ENCODE peak calls at places on chromosomes 6 and 20, in four cellular contexts. Y is HepG2, S is GM12878, P is K562. Z is an unnamed sample.

GRCh38 chr6:85662251-85662650 is 19.6 kb upstream of the SYNCRIP start:
- DNase-seq in Y (no peak), S (no peak), P (no peak), Z (no peak)

GRCh38 chr6:89281779-89282246 is 33.3 kb downstream of the GABRR2 start:
- DNase-seq in Y (peak), S (no peak), P (peak), Z (peak)

GRCh38 chr20:51022227-51022802 is 592 bp downstream of the KCNG1 start:
- DNase-seq in Y (no peak), S (no peak), P (no peak), Z (no peak)

GRCh38 chr20:52150440-52151258 is 40.9 kb downstream of the ZFP64 start:
- DNase-seq in Y (peak), S (peak), P (peak), Z (no peak)

GRCh38 chr6:5677219-5678000 is 329.3 kb downstream of the NRN1 start:
- DNase-seq in Y (no peak), S (no peak), P (no peak), Z (no peak)

GRCh38 chr20:22568872-22569344 is 15.5 kb downstream of the FOXA2 start:
- DNase-seq in Y (no peak), S (no peak), P (no peak), Z (no peak)

GRCh38 chr20:35773154-35773751 is 1.4 kb downstream of the PHF20 start:
- DNase-seq in Y (no peak), S (peak), P (peak), Z (no peak)

GRCh38 chr6:73903155-73903554 is 207.2 kb downstream of the CD109 start:
- DNase-seq in Y (no peak), S (no peak), P (no peak), Z (no peak)

GRCh38 chr6:142146828-142147662 is at the start of the genes NMBR and VTA1:
- DNase-seq in Y (peak), S (peak), P (peak), Z (peak)

GRCh38 chr20:39777610-39778009 is 815.5 kb downstream of the DHX35 start:
- DNase-seq in Y (no peak), S (no peak), P (no peak), Z (no peak)

GRCh38 chr6:36443951-36444428 is 1.2 kb downstream of the KCTD20 start:
- DNase-seq in Y (peak), S (no peak), P (peak), Z (peak)

GRCh38 chr6:37007340-37008043 is 2.0 kb downstream of the FGD2 start:
- DNase-seq in Y (no peak), S (no peak), P (no peak), Z (no peak)

GRCh38 chr6:165662041-165662491 is 975 bp downstream of the PDE10A start:
- DNase-seq in Y (no peak), S (no peak), P (no peak), Z (peak)

DNA sequence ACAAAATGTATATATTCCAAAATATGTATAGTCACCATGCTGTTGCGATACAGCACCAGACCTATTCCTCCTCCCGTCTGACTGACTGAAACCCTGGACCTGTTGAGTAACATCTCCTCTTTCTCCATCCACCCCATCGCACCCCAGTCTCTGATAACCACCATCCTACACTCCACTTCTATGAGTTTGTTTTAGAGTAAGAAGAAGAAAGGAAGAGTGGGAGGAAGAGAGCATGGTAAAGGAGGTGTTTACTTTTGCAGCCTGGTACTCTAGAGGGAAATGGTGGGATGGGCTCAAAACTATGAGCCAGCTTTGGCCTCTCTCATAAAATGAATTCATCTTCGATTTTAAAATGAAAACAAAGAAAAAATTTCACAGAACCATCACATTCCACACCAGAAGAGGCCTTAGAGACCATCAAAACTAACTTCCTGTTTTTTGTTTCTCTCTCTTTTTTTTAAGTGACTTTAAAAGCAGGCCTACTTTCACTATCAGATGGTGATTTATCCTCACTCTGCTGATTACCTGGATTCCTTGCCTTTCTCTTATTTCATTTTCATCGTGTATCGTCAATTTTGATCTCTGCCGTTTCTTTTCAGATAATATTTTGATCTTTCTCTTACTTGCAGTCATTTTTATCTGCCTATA is 16.8 kb upstream of the FUCA2 start:
- DNase-seq in Y (no peak), S (no peak), P (no peak), Z (no peak)
- TF ChIP-seq NR2C2 in Y (no peak), S (no peak), P (no peak), Z (no peak)

GRCh38 chr6:19329078-19329477 is 508.1 kb upstream of the ID4 start:
- DNase-seq in Y (no peak), S (no peak), P (no peak), Z (no peak)

GRCh38 chr6:19322691-19323470 is 514.3 kb upstream of the ID4 start:
- DNase-seq in Y (no peak), S (no peak), P (no peak), Z (no peak)

GRCh38 chr6:19325335-19325789 is 511.8 kb upstream of the ID4 start:
- DNase-seq in Y (no peak), S (no peak), P (no peak), Z (no peak)

GRCh38 chr6:19327684-19328083 is 509.5 kb upstream of the ID4 start:
- DNase-seq in Y (no peak), S (no peak), P (no peak), Z (no peak)

GRCh38 chr6:19327246-19327645 is 509.9 kb upstream of the ID4 start:
- DNase-seq in Y (no peak), S (no peak), P (no peak), Z (no peak)
- TF ChIP-seq NR2C2 in Y (no peak), S (no peak), P (no peak), Z (no peak)

GRCh38 chr6:34679552-34680255 is 16.9 kb downstream of the ILRUN start:
- DNase-seq in Y (no peak), S (no peak), P (no peak), Z (no peak)
- TF ChIP-seq NR2C2 in Y (no peak), S (no peak), P (peak), Z (no peak)

GRCh38 chr6:107653861-107654394 is 164.0 kb downstream of the SOBP start:
- DNase-seq in Y (no peak), S (no peak), P (no peak), Z (no peak)

GRCh38 chr6:107654736-107655135 is 164.8 kb downstream of the SOBP start:
- DNase-seq in Y (no peak), S (no peak), P (no peak), Z (no peak)

GRCh38 chr6:107655245-107655644 is 165.3 kb downstream of the SOBP start:
- DNase-seq in Y (no peak), S (no peak), P (no peak), Z (peak)

GRCh38 chr6:107653183-107653580 is 163.3 kb downstream of the SOBP start:
- DNase-seq in Y (no peak), S (no peak), P (peak), Z (no peak)

DNA sequence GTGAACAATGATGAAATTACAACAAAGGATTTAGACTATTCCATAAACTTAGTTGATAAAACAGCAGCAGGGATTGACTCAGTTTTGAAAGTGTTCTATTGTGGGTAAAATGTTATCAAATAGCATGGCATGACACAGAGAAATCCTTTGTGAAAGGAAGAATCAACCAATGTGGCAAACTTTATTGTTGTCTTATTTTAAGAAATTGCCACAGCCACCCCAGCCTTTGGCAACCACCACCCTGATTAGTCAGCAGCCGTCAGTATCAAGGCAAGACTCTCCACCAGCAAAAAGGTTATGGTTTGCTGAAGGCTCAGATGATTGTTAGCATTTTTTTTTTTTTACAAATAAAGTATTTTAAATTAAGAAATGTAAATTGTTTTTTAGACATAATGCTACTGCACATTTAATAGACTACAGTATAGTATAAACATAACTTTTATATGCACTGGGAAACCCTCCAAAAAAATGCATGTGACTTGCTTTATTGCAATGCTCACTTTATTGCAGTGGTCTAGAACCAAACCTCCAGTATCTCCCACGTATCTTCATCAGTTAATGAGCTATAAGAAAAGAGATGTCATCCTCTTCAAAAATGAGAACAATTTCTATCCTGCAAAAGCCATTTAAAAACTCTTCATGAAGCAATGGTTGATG is 162.7 kb downstream of the SOBP start:
- DNase-seq in Y (no peak), S (no peak), P (no peak), Z (no peak)
- TF ChIP-seq NR2C2 in Y (no peak), S (no peak), P (no peak), Z (no peak)

GRCh38 chr6:153538491-153538890 is 407.4 kb upstream of the RGS17 start:
- DNase-seq in Y (no peak), S (no peak), P (no peak), Z (no peak)

DNA sequence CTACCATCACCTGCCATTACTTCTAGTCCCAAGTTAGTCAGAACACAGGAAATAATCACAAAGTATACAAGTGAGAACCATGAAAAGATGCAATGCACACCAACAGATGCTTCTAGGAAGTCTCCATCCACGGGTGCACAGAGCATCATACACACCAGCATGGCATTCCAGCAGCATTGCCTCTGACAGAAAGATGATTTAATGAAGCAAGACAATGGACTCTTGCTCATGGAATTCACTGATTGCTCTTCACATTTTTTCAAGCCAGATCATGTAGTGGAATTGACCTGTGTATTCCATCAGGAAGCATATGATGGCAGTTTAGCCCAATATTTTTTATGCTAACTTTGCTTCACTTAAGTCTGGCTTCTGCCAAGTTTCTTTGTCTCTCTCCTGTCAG is 406.3 kb upstream of the RGS17 start:
- DNase-seq in Y (no peak), S (no peak), P (no peak), Z (no peak)
- TF ChIP-seq NR2C2 in Y (no peak), S (no peak), P (no peak), Z (no peak)

GRCh38 chr20:17868700-17869231 is 99.8 kb downstream of the SNX5 start:
- DNase-seq in Y (no peak), S (no peak), P (no peak), Z (no peak)
- TF ChIP-seq NR2C2 in Y (no peak), S (no peak), P (no peak), Z (no peak)

DNA sequence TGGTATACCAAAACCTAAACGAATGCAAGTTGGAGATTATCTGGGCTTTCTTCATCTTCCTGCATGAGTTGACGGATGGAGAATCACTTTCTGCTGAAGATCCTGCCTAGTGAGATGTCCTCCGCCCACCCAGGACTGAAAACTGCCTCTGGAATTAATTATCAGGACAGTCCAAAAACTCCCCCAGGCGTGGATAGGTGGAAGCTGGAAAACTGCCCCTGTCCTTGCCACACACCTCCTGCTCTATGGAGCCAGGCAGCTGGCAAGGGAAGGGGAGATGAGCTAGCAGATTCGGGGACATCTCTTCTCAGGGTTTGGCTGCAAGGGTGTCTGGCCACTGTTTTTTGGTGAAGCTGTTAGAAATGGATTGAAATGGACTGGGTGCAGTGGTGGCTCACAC is 89.3 kb upstream of the ZNFX1 start:
- DNase-seq in Y (no peak), S (no peak), P (no peak), Z (no peak)
- TF ChIP-seq NR2C2 in Y (no peak), S (no peak), P (no peak), Z (no peak)

GRCh38 chr6:20877008-20877937 is 343.0 kb downstream of the CDKAL1 start:
- DNase-seq in Y (peak), S (peak), P (peak), Z (no peak)
- TF ChIP-seq NR2C2 in Y (peak), S (no peak), P (peak), Z (no peak)

DNA sequence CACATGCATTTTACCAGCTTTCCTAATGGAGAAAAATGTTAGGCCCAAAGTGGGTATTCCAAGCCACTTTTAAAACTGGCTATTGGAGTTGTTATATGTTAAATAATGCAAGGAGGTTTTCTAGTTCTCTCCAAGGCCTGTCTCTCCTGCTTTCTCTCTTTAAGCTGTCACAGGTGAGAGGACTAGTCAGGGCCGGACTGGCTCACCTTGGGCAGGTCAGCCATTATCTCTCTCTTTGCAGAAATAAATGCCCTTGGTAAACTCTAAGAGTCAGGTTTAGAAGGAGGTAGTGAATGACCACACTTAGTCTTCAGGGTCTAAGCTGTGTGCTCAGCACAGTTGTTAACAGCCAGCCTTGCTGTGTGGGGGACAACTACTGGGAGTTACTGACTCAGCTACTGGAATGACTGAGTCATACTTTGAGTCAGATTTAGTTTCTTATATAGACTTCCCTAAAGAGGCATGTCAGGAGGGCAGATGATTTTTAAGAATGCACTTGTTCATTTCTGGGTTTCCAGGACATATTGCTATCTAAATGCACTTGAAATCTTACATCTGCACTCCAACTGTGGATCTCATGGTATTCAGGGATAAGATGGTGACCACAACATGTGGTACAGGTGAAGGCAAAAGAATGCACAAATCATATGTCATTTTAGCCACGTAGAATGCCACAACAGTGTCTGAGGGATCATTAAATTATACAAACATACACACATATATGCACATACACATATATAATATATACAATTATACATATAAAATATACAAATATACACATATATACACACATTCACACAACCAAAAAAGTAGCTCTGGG is 719.4 kb downstream of the EPM2A start:
- DNase-seq in Y (no peak), S (peak), P (no peak), Z (no peak)
- TF ChIP-seq NR2C2 in Y (no peak), S (no peak), P (no peak), Z (no peak)

GRCh38 chr6:30882764-30883475 is 1.4 kb upstream of the DDR1 start:
- DNase-seq in Y (no peak), S (peak), P (peak), Z (peak)

GRCh38 chr6:30880563-30881252 is 3.6 kb upstream of the DDR1 start:
- DNase-seq in Y (no peak), S (no peak), P (no peak), Z (peak)

GRCh38 chr6:30881987-30882763 is 2.1 kb upstream of the DDR1 start:
- DNase-seq in Y (no peak), S (no peak), P (no peak), Z (peak)

GRCh38 chr6:30879684-30880427 is 4.5 kb upstream of the DDR1 start:
- DNase-seq in Y (no peak), S (no peak), P (peak), Z (peak)

DNA sequence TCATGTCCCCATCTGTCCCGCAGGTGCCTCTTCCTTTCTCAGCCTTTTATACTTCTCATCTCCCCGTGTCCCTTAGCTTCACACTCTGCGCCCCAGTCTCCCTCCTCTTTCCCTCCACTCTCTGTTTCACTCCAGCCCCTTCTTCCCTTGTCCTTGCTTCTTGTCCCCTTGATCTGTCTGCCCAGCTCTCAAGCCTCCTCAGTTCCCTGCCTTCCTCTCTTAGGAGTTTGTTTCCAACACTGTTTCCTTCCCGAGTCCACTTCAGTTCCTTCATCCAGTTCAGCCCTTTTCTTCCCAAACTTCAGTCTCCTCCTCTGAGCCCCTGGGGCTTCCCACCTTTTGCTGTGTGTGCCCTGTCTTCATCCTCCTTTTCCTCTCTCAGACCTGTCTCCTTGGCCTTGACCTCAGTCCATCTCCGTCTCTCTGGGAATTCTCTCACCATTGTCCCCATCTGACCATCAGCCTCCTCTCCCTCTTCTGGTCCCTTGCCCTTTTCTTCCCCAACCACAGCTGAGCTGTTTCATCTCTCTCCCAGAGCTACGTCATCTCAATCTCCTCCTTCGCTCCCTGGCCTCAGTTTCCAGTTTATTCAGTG is 2.8 kb upstream of the DDR1 start:
- DNase-seq in Y (no peak), S (no peak), P (no peak), Z (peak)
- TF ChIP-seq NR2C2 in Y (no peak), S (no peak), P (no peak), Z (no peak)

Z was measured in WTC11.